ENCODE peak calls at places on chromosomes 1 and 21, in six cellular contexts. K is cardiac fibroblast, P is astrocyte of the cerebellum, T is tibial artery, U is astrocyte of the spinal cord, J is prostate gland. R is an unnamed sample.

GRCh38 chr1:204589409-204590038 is 73.3 kb downstream of the MDM4 start:
- DNase-seq in K (no peak), P (no peak), T (no peak), U (no peak), J (no peak), R (peak)

GRCh38 chr1:27129225-27129624 is 25.7 kb downstream of the SLC9A1 start:
- DNase-seq in K (no peak), P (no peak), T (no peak), U (no peak), J (no peak), R (no peak)

GRCh38 chr1:184665329-184665728 is 89.3 kb downstream of the EDEM3 start:
- DNase-seq in K (no peak), P (no peak), T (no peak), U (no peak), J (no peak), R (no peak)

GRCh38 chr1:156766288-156767100 is 841 bp upstream of the PRCC start:
- DNase-seq in K (peak), P (no peak), T (peak), U (no peak), J (no peak), R (no peak)

GRCh38 chr1:47755368-47755990 is 241.7 kb downstream of the TRABD2B start:
- DNase-seq in K (no peak), P (no peak), T (no peak), U (no peak), J (no peak), R (peak)

GRCh38 chr1:17027403-17027802 is 15.7 kb upstream of the ATP13A2 start:
- DNase-seq in K (no peak), P (no peak), T (no peak), U (no peak), J (peak), R (no peak)

GRCh38 chr1:233269656-233270055 is 25.9 kb downstream of the PCNX2 start:
- DNase-seq in K (peak), P (peak), T (no peak), U (peak), J (no peak), R (no peak)

GRCh38 chr1:143672983-143673382 is 298.8 kb downstream of the FAM72C start:
- DNase-seq in K (no peak), P (no peak), T (no peak), U (no peak), J (no peak), R (no peak)

GRCh38 chr1:8152731-8153702 is 126.9 kb upstream of the ERRFI1 start:
- DNase-seq in K (no peak), P (no peak), T (no peak), U (no peak), J (no peak), R (no peak)

GRCh38 chr1:216140650-216141547 is 282.3 kb downstream of the USH2A start:
- DNase-seq in K (no peak), P (no peak), T (no peak), U (no peak), J (no peak), R (no peak)

GRCh38 chr1:149942885-149943284 is 6.2 kb upstream of the MTMR11 start:
- DNase-seq in K (no peak), P (no peak), T (no peak), U (no peak), J (no peak), R (no peak)

GRCh38 chr21:34989337-34990151 is 59.6 kb downstream of the RUNX1 start:
- DNase-seq in K (no peak), P (peak), T (no peak), U (peak), J (no peak), R (no peak)

DNA sequence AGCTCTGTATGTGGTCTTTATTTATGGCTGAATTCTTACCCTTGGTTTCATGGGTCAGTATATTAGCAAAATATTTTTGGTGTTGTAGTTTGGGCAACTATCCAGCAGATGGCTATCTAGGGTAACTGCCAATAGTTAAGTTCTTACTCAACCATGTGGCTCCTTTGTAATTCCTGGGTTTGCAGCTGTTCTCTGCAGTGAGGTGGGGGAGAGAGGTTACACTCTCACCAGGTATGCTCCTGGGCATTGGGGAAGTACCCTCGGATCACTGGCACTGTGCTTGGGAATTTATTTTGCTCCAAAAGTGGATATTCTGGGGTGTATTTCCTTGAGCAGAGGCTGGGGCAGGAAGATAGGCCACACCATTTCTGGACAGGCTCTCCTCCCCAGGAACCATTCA is 436.7 kb upstream of the TMPRSS15 start:
- DNase-seq in K (no peak), P (peak), T (no peak), U (peak), J (no peak), R (no peak)
- TF ChIP-seq CTCF in K (peak), P (peak), T (no peak), U (peak), J (no peak), R (peak)

DNA sequence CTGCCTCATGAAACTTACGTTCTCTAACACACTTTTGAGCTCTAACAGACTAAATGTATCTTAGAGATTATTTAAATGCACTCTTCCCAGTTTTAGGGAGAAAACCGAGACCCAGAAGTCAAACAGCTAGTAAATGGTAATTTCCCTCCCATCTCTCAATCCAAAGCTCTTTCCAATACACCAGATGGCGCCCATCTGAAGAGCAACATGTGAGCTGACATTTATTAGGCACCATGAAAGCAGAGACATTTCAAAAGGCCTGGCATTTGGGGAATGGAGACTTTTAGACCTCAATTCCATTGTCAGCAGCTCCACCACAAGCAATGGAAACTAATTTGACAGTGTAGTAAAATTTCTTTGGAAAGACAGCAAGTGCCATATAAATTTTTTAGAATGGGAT is 191.4 kb downstream of the DAB1 start:
- DNase-seq in K (no peak), P (no peak), T (no peak), U (no peak), J (no peak), R (no peak)
- TF ChIP-seq CTCF in K (no peak), P (no peak), T (no peak), U (peak), J (no peak), R (no peak)

GRCh38 chr1:58249729-58250586 is 296.6 kb downstream of the OMA1 start:
- DNase-seq in K (peak), P (peak), T (no peak), U (peak), J (no peak), R (no peak)

GRCh38 chr1:58249371-58249728 is 297.2 kb downstream of the OMA1 start:
- DNase-seq in K (no peak), P (no peak), T (no peak), U (no peak), J (no peak), R (no peak)

GRCh38 chr1:58250587-58250948 is 296.0 kb downstream of the OMA1 start:
- DNase-seq in K (no peak), P (no peak), T (no peak), U (no peak), J (no peak), R (no peak)

GRCh38 chr1:58248067-58248466 is 298.5 kb downstream of the OMA1 start:
- DNase-seq in K (no peak), P (no peak), T (no peak), U (no peak), J (no peak), R (no peak)

DNA sequence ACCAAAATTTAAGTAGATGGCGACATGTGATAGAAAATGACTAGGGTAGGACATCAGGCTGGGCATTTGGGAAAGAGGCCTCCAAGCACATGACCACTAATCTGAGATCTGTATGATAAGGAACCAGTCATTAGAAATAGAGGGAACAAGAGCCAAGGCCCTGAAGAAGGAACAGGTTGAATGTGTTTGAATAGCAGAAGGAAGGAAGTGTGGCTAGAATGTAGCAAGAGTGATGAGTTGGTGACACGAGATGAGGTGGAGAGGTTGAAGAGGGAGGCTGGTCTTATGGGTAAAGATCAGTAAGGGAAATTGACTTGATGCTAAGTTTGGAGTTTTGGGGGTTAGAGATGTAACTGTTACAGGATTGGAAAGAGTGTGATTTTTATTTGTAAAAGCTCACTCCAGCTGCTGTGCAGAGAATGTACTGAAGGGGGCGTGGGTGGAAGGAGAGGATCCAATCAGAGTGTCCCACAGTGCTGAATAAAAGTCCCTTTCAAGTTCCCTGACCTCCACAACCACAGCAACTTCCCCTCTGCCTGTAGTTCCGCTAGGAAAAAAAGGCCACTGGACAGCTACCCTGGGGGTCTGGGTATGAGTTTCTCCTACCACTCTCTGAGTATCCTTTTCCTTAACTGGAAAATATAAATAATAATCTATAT is 295.0 kb downstream of the OMA1 start:
- DNase-seq in K (no peak), P (no peak), T (no peak), U (no peak), J (no peak), R (no peak)
- TF ChIP-seq CTCF in K (peak), P (peak), T (no peak), U (peak), J (no peak), R (no peak)

GRCh38 chr1:153534933-153535663 is 693 bp downstream of the S100A6 start:
- DNase-seq in K (peak), P (no peak), T (peak), U (peak), J (peak), R (peak)
- TF ChIP-seq CTCF in K (peak), P (no peak), T (peak), U (no peak), J (no peak), R (no peak)